ENCODE peak calls at places on chromosomes 13 and 19, in eight cellular contexts. J is stimulated activated CD4-positive, alpha-beta T cell treated with anti-CD3 and anti-CD28 coated beads, Interleukin-2, amount 100 ng/mL, for 24 hours; R is GOT3; D is choroid plexus epithelial cell; W is GM04504; L is fibroblast of the aortic adventitia; M is tibial nerve; O is ascending aorta. I is an unnamed sample.

GRCh38 chr13:26991508-26992181 is 180.0 kb downstream of the USP12 start:
- DNase-seq in O (peak; percentile 63), D (no peak), R (no peak), M (no peak), W (no peak), L (no peak), J (no peak), I (no peak)

GRCh38 chr13:109857803-109858202 is 71.4 kb upstream of the IRS2 start:
- DNase-seq in D (no peak), O (no peak), M (no peak), W (no peak), R (no peak), L (no peak), J (no peak), I (no peak)

GRCh38 chr19:31892060-31892459 is 453.4 kb upstream of the ZNF507 start:
- DNase-seq in R (no peak), O (no peak), D (no peak), W (no peak), M (no peak), J (no peak), L (no peak), I (no peak)

GRCh38 chr19:55086730-55087541 is 11.3 kb downstream of the EPS8L1 start:
- DNase-seq in J (peak; percentile 65), W (peak; percentile 89), D (peak; percentile 94), M (peak; percentile 80), L (peak; percentile 87), O (peak; percentile 93), R (peak; percentile 45), I (peak; percentile 50)

GRCh38 chr19:35959968-35960320 is 23.8 kb downstream of the LRFN3 start:
- DNase-seq in L (no peak), O (no peak), D (no peak), W (no peak), M (no peak), R (no peak), J (no peak), I (no peak)

GRCh38 chr13:31965361-31966066 is 66.1 kb upstream of the FRY start:
- DNase-seq in O (no peak), R (no peak), W (no peak), D (peak; percentile 84), L (peak; percentile 56), J (no peak), M (no peak), I (peak; percentile 36)

GRCh38 chr13:51148952-51149573 is 38.0 kb upstream of the C13orf42 start:
- DNase-seq in R (no peak), J (no peak), D (peak; percentile 88), O (no peak), M (no peak), W (peak; percentile 17), L (peak; percentile 85), I (no peak)

GRCh38 chr13:45861352-45861751 is 9.8 kb upstream of the SIAH3 start:
- DNase-seq in J (no peak), D (peak; percentile 33), M (no peak), R (no peak), L (peak; percentile 11), W (no peak), O (no peak), I (no peak)

GRCh38 chr19:14385492-14385891 is 4.2 kb downstream of the ADGRE5 start:
- DNase-seq in O (no peak), J (no peak), M (no peak), L (no peak), W (no peak), R (no peak), D (no peak), I (no peak)

GRCh38 chr13:89897681-89898080 is 1449.8 kb upstream of the MIR17HG start:
- DNase-seq in J (no peak), L (no peak), D (no peak), O (no peak), W (no peak), R (no peak), M (no peak), I (no peak)

GRCh38 chr19:45045671-45046353 is 7.0 kb downstream of the CLASRP start:
- DNase-seq in O (no peak), W (no peak), L (no peak), D (no peak), M (no peak), R (no peak), J (no peak), I (no peak)

GRCh38 chr19:19033426-19034203 is at the start of the genes ARMC6 and SUGP2:
- DNase-seq in W (peak; percentile 67), O (peak; percentile 90), R (peak; percentile 89), J (peak; percentile 89), M (peak; percentile 64), D (peak; percentile 88), L (peak; percentile 83), I (peak; percentile 90)

GRCh38 chr13:20848944-20849343 is 53.6 kb downstream of the XPO4 start:
- DNase-seq in L (peak; percentile 76), R (no peak), D (no peak), M (no peak), O (no peak), J (no peak), W (no peak), I (no peak)

GRCh38 chr13:79777504-79777903 is 296.5 kb downstream of the NDFIP2 start:
- DNase-seq in L (no peak), O (no peak), J (no peak), D (no peak), W (no peak), M (no peak), R (no peak), I (no peak)

GRCh38 chr19:48802623-48803022 is 8.2 kb downstream of the BCAT2 start:
- DNase-seq in J (no peak), M (no peak), R (no peak), W (no peak), D (no peak), O (no peak), L (no peak), I (no peak)

GRCh38 chr19:11435833-11436313 is 438 bp downstream of the PRKCSH start:
- DNase-seq in O (no peak), D (peak; percentile 55), L (no peak), J (peak; percentile 35), W (no peak), R (no peak), M (no peak), I (no peak)

GRCh38 chr13:42702726-42703125 is 78.7 kb upstream of the FAM216B start:
- DNase-seq in D (peak; percentile 20), M (no peak), W (no peak), O (no peak), R (no peak), J (no peak), L (peak; percentile 58), I (no peak)

GRCh38 chr13:25473864-25474263 is 102.1 kb downstream of the ATP8A2 start:
- DNase-seq in W (no peak), J (no peak), M (no peak), O (no peak), R (no peak), D (no peak), L (no peak), I (no peak)

GRCh38 chr19:1618157-1619093 is 13.2 kb upstream of the UQCR11 start:
- DNase-seq in M (no peak), R (no peak), L (peak; percentile 16), W (no peak), D (peak; percentile 26), O (no peak), J (no peak), I (no peak)

GRCh38 chr19:42088471-42089190 is 12.7 kb downstream of the ZNF574 start:
- DNase-seq in O (no peak), M (no peak), D (peak; percentile 85), W (peak; percentile 28), J (no peak), R (no peak), L (peak; percentile 82), I (no peak)

GRCh38 chr13:20945952-20946383 is 43.4 kb upstream of the XPO4 start:
- DNase-seq in D (peak; percentile 32), W (no peak), R (no peak), L (no peak), O (peak; percentile 70), M (no peak), J (no peak), I (no peak)

GRCh38 chr19:49020342-49020741 is 3.5 kb upstream of the LHB start:
- DNase-seq in D (no peak), W (no peak), O (no peak), R (no peak), M (no peak), J (no peak), L (no peak), I (no peak)

GRCh38 chr19:54106716-54107115 is 4.1 kb downstream of the NDUFA3 start:
- DNase-seq in R (no peak), J (no peak), D (no peak), W (no peak), O (no peak), M (no peak), L (no peak), I (no peak)

GRCh38 chr19:19510432-19510831 is 4.9 kb downstream of the TSSK6 start:
- DNase-seq in W (no peak), R (no peak), D (no peak), O (no peak), J (no peak), L (peak; percentile 9), M (no peak), I (no peak)

GRCh38 chr13:28181413-28181812 is 43.1 kb downstream of the PAN3 start:
- DNase-seq in D (peak; percentile 60), M (no peak), R (no peak), L (peak; percentile 22), J (no peak), O (no peak), W (peak; percentile 54), I (no peak)

GRCh38 chr19:11554160-11554559 is 4.9 kb downstream of the ELOF1 start:
- DNase-seq in M (no peak), R (no peak), J (no peak), W (no peak), O (no peak), D (no peak), L (no peak), I (no peak)

GRCh38 chr19:7554990-7555864 is 19.7 kb downstream of the PNPLA6 start:
- DNase-seq in W (no peak), R (no peak), J (peak; percentile 41), L (no peak), O (no peak), D (no peak), M (no peak), I (no peak)

GRCh38 chr13:50441141-50441540 is 402.4 kb downstream of the DLEU7 start:
- DNase-seq in R (no peak), D (no peak), O (no peak), L (no peak), J (no peak), M (no peak), W (no peak), I (no peak)

GRCh38 chr13:113533441-113533840 is 42.9 kb upstream of the DCUN1D2 start:
- DNase-seq in D (no peak), J (no peak), M (no peak), L (no peak), R (no peak), O (no peak), W (no peak), I (no peak)

GRCh38 chr13:43227721-43228120 is 204.3 kb downstream of the DNAJC15 start:
- DNase-seq in J (no peak), M (no peak), R (no peak), W (no peak), O (no peak), D (no peak), L (no peak), I (no peak)

I was measured in stimulated activated naive B cell treated with anti-CD40 and anti-IgM and Interleukin-4, amounts not matched to agents 10 μg/mL and 1 μg/mL and 100 μg/mL, for 72 hours.